ENCODE peak calls at places on chromosomes 7 and 10, in five cellular contexts. V is dorsolateral prefrontal cortex; U is chondrocyte; A is CD4-positive, alpha-beta T cell; O is retinal pigment epithelial cell. F is an unnamed sample.

GRCh38 chr7:147412782-147413186 is 1177.8 kb upstream of the C7orf33 start:
- DNase-seq in O (peak), A (no peak), U (no peak), V (no peak), F (no peak)

GRCh38 chr10:4656576-4657194 is 169.3 kb upstream of the AKR1E2 start:
- DNase-seq in U (no peak), V (peak), O (no peak), A (peak), F (peak)

GRCh38 chr7:101159696-101160674 is 5.4 kb downstream of the VGF start:
- DNase-seq in U (no peak), A (no peak), V (no peak), O (no peak), F (no peak)

GRCh38 chr7:113289140-113289740 is 170.9 kb upstream of the SMIM30 start:
- DNase-seq in V (no peak), U (no peak), O (peak), A (no peak), F (no peak)

GRCh38 chr7:101781384-101781783 is 36.0 kb upstream of the CUX1 start:
- DNase-seq in V (no peak), O (no peak), A (no peak), U (no peak), F (no peak)

GRCh38 chr7:102289051-102289450 is 2.4 kb downstream of the SH2B2 start:
- DNase-seq in U (no peak), O (no peak), V (no peak), A (no peak), F (no peak)

GRCh38 chr7:120989571-120990220 is 1.2 kb downstream of the CPED1 start:
- DNase-seq in A (no peak), V (no peak), U (no peak), O (no peak), F (no peak)

GRCh38 chr10:132986076-132986475 is 43.7 kb upstream of the CFAP46 start:
- DNase-seq in U (peak), V (no peak), O (no peak), A (no peak), F (no peak)

GRCh38 chr10:98045785-98046389 is 15.5 kb upstream of the CRTAC1 start:
- DNase-seq in V (peak), A (peak), U (no peak), O (no peak), F (peak)

GRCh38 chr10:5234106-5234877 is 37.7 kb downstream of the AKR1C4 start:
- DNase-seq in O (no peak), A (no peak), U (no peak), V (no peak), F (no peak)

GRCh38 chr10:122163182-122164027 is 107.7 kb upstream of the BTBD16 start:
- DNase-seq in O (no peak), V (peak), A (no peak), U (no peak), F (peak)

GRCh38 chr10:66982792-66983481 is 57.1 kb downstream of the LRRTM3 start:
- DNase-seq in O (no peak), V (no peak), U (no peak), A (no peak), F (no peak)

GRCh38 chr7:17786314-17786852 is 153.9 kb downstream of the SNX13 start:
- DNase-seq in O (no peak), V (no peak), A (no peak), U (peak), F (no peak)

GRCh38 chr10:13787015-13787421 is 200.3 kb downstream of the PRPF18 start:
- DNase-seq in O (no peak), U (no peak), A (peak), V (no peak), F (no peak)

GRCh38 chr10:15335500-15335899 is 35.6 kb downstream of the FAM171A1 start:
- DNase-seq in O (no peak), V (no peak), A (no peak), U (no peak), F (no peak)

GRCh38 chr10:89129850-89130396 is 77.2 kb downstream of the CH25H start:
- DNase-seq in V (no peak), O (no peak), U (no peak), A (no peak), F (no peak)

GRCh38 chr10:103736763-103737162 is 118.6 kb downstream of the SH3PXD2A start:
- DNase-seq in U (no peak), O (no peak), V (no peak), A (no peak), F (no peak)

GRCh38 chr7:19144661-19145428 is at the start of gene FERD3L:
- DNase-seq in O (no peak), V (no peak), A (no peak), U (peak), F (no peak)

GRCh38 chr7:66886152-66886551 is 34.9 kb upstream of the TMEM248 start:
- DNase-seq in O (no peak), V (no peak), U (no peak), A (no peak), F (no peak)

GRCh38 chr7:3260425-3260762 is 40.7 kb upstream of the SDK1 start:
- DNase-seq in V (no peak), O (no peak), A (no peak), U (no peak), F (no peak)

GRCh38 chr7:32224276-32224675 is 154.1 kb upstream of the PDE1C start:
- DNase-seq in A (no peak), V (no peak), U (no peak), O (no peak), F (no peak)

GRCh38 chr7:15305002-15305600 is 256.7 kb downstream of the AGMO start:
- DNase-seq in A (no peak), O (peak), V (no peak), U (no peak), F (peak)

GRCh38 chr7:139094596-139094995 is 14.9 kb downstream of the ZC3HAV1 start:
- DNase-seq in V (no peak), U (no peak), A (no peak), O (no peak), F (no peak)

GRCh38 chr10:3808689-3809199 is 23.7 kb upstream of the KLF6 start:
- DNase-seq in V (no peak), U (no peak), A (no peak), O (no peak), F (no peak)

GRCh38 chr7:8515786-8516185 is 82.4 kb downstream of the NXPH1 start:
- DNase-seq in A (no peak), U (no peak), O (no peak), V (no peak), F (no peak)

GRCh38 chr7:23472046-23472445 is 1.8 kb upstream of the IGF2BP3 start:
- DNase-seq in O (no peak), A (no peak), V (no peak), U (no peak), F (no peak)

GRCh38 chr10:121772406-121772805 is 155.4 kb downstream of the ATE1 start:
- DNase-seq in A (no peak), U (no peak), O (no peak), V (no peak), F (no peak)

GRCh38 chr10:22684707-22685106 is 29.7 kb downstream of the PIP4K2A start:
- DNase-seq in O (no peak), V (no peak), U (no peak), A (no peak), F (no peak)

GRCh38 chr7:42091461-42092229 is 145.4 kb downstream of the GLI3 start:
- DNase-seq in A (no peak), U (no peak), O (no peak), V (no peak), F (peak)

GRCh38 chr10:71844084-71844483 is 7.0 kb downstream of the PSAP start:
- DNase-seq in U (no peak), A (no peak), V (no peak), O (no peak), F (no peak)

GRCh38 chr10:103504181-103504783 is 10.8 kb downstream of the NEURL1 start:
- DNase-seq in U (peak), A (no peak), V (no peak), O (peak), F (no peak)

GRCh38 chr10:37490266-37490665 is 364.9 kb downstream of the ANKRD30A start:
- DNase-seq in U (no peak), V (no peak), A (no peak), O (no peak), F (no peak)

GRCh38 chr7:18535811-18536413 is 40.4 kb downstream of the HDAC9 start:
- DNase-seq in U (no peak), V (no peak), O (no peak), A (no peak), F (no peak)

GRCh38 chr7:110119883-110120581 is 970.9 kb upstream of the LRRN3 start:
- DNase-seq in U (no peak), O (no peak), A (no peak), V (no peak), F (no peak)

GRCh38 chr7:151705744-151706567 is 171.0 kb downstream of the PRKAG2 start:
- DNase-seq in U (no peak), V (no peak), A (no peak), O (no peak), F (no peak)

GRCh38 chr10:79266543-79267312 is 80.5 kb upstream of the PPIF start:
- DNase-seq in O (peak), A (no peak), V (no peak), U (no peak), F (no peak)

GRCh38 chr7:19362099-19362498 is 216.9 kb upstream of the FERD3L start:
- DNase-seq in O (no peak), A (no peak), V (no peak), U (no peak), F (no peak)

GRCh38 chr7:124780608-124781007 is 15.0 kb upstream of the GPR37 start:
- DNase-seq in V (no peak), O (no peak), U (no peak), A (no peak), F (no peak)

GRCh38 chr7:98617051-98617959 is at the start of gene NPTX2:
- DNase-seq in U (no peak), A (no peak), V (peak), O (no peak), F (peak)
- TF ChIP-seq CTCF in U (peak), A (no peak), V (no peak), O (peak), F (peak)

GRCh38 chr7:35519971-35520809 is 174.7 kb downstream of the HERPUD2 start:
- DNase-seq in A (peak), O (peak), U (no peak), V (no peak), F (peak)
- TF ChIP-seq CTCF in A (peak), O (peak), U (peak), V (peak), F (peak)

GRCh38 chr10:24393206-24393605 is 184.3 kb downstream of the KIAA1217 start:
- DNase-seq in A (no peak), O (no peak), U (no peak), V (no peak), F (no peak)

GRCh38 chr10:24394479-24395190 is 185.7 kb downstream of the KIAA1217 start:
- DNase-seq in O (no peak), U (no peak), V (no peak), A (no peak), F (no peak)

GRCh38 chr10:24397662-24398061 is 188.7 kb downstream of the KIAA1217 start:
- DNase-seq in O (no peak), A (no peak), U (no peak), V (no peak), F (no peak)

GRCh38 chr10:24390746-24391145 is 181.8 kb downstream of the KIAA1217 start:
- DNase-seq in A (no peak), V (no peak), U (no peak), O (peak), F (no peak)

DNA sequence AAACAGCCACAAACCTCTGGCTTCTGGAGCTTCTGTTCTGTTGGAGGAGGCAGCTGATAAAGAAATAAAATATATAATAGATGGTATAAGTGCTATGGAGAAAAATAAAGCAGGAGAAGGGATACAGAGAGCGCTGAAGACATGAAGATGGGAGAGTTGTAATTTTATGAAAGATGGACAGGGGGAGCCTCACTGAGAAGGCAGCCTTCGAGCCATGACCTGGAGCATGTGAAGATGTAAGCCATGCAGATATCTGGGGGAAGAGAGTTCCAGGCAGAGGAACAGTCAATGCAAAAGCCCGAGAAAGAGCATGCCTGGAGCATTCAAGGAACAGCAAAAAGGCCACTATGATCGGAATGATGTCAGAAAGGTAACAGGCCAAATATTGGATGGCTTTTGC is 187.5 kb downstream of the KIAA1217 start:
- DNase-seq in V (no peak), O (no peak), A (no peak), U (no peak), F (no peak)
- TF ChIP-seq CTCF in V (no peak), O (peak), A (no peak), U (peak), F (peak)

GRCh38 chr10:113038183-113038582 is 88.1 kb downstream of the TCF7L2 start:
- DNase-seq in U (no peak), A (no peak), V (no peak), O (no peak), F (no peak)
- TF ChIP-seq CTCF in U (no peak), A (no peak), V (no peak), O (no peak), F (no peak)

GRCh38 chr10:54799491-54799890 is 1.5 kb downstream of the PCDH15 start:
- DNase-seq in O (no peak), V (no peak), A (no peak), U (no peak), F (no peak)

GRCh38 chr10:54797636-54798395 is 3.2 kb downstream of the PCDH15 start:
- DNase-seq in A (no peak), O (peak), V (no peak), U (no peak), F (no peak)

GRCh38 chr10:54796876-54797275 is 4.2 kb downstream of the PCDH15 start:
- DNase-seq in U (no peak), O (no peak), V (no peak), A (no peak), F (no peak)

GRCh38 chr10:54800677-54801480 is at the start of gene PCDH15:
- DNase-seq in U (no peak), V (peak), O (peak), A (no peak), F (no peak)
- TF ChIP-seq CTCF in U (peak), V (peak), O (peak), A (no peak), F (peak)